ENCODE peak calls at places on chromosome 17, in four cellular contexts. S is WTC11, E is HepG2, M is K562. B is an unnamed sample.

GRCh38 chr17:81832608-81833159 is 407 bp downstream of the MCRIP1 start:
- DNase-seq in S (peak), E (no peak), M (peak), B (no peak)

GRCh38 chr17:40399185-40399584 is 18.5 kb downstream of the TOP2A start:
- DNase-seq in S (no peak), E (peak), M (peak), B (no peak)

GRCh38 chr17:65855245-65855644 is 293.8 kb upstream of the AXIN2 start:
- DNase-seq in S (no peak), E (no peak), M (no peak), B (no peak)

GRCh38 chr17:65750166-65750565 is 188.7 kb upstream of the AXIN2 start:
- DNase-seq in S (no peak), E (peak), M (no peak), B (no peak)

GRCh38 chr17:82858376-82859126 is 18.7 kb upstream of the ZNF750 start:
- DNase-seq in S (no peak), E (no peak), M (no peak), B (no peak)

GRCh38 chr17:45338996-45339535 is 22.2 kb upstream of the MAP3K14 start:
- DNase-seq in S (no peak), E (no peak), M (no peak), B (no peak)

GRCh38 chr17:43094129-43094834 is 30.9 kb downstream of the BRCA1 start:
- DNase-seq in S (no peak), E (no peak), M (no peak), B (no peak)

GRCh38 chr17:33436321-33436720 is 143.2 kb upstream of the ASIC2 start:
- DNase-seq in S (no peak), E (no peak), M (no peak), B (no peak)

GRCh38 chr17:28004344-28004743 is 38.1 kb upstream of the NLK start:
- DNase-seq in S (no peak), E (no peak), M (no peak), B (no peak)

GRCh38 chr17:65745241-65745640 is 183.8 kb upstream of the AXIN2 start:
- DNase-seq in S (no peak), E (no peak), M (no peak), B (no peak)

GRCh38 chr17:29567362-29568330 is 809 bp upstream of the ABHD15 start:
- DNase-seq in S (peak), E (peak), M (peak), B (no peak)

GRCh38 chr17:39688475-39688835 is 598 bp upstream of the PGAP3 start:
- DNase-seq in S (no peak), E (no peak), M (no peak), B (no peak)

GRCh38 chr17:64502021-64502420 is 4.1 kb downstream of the DDX5 start:
- DNase-seq in S (no peak), E (no peak), M (no peak), B (no peak)

GRCh38 chr17:76848670-76849069 is 19.5 kb upstream of the MGAT5B start:
- DNase-seq in S (no peak), E (no peak), M (no peak), B (no peak)

GRCh38 chr17:50364715-50365114 is 8.3 kb downstream of the MRPL27 start:
- DNase-seq in S (no peak), E (no peak), M (no peak), B (no peak)

GRCh38 chr17:49964539-49965521 is 4.2 kb upstream of the DLX4 start:
- DNase-seq in S (peak), E (no peak), M (no peak), B (no peak)

DNA sequence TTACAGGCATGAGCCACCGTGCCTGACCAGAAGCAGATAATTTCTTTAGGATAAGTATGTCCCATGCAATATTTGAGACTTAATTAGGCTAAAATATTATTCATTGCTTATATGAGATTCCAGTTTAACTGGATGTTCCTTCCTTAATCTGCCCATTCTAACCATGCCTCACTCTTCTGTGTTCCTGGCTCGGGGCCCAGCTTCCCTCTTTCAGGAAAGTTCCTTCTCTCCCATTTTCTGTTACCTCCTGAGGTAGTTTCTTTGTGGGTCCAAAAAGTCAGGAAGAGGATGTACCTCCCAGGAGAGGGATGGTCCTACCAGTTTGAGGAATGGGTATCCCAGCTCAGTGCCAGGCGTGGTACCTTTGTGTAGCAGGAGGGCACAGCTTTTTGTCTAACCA is 23.3 kb downstream of the UNK start:
- DNase-seq in S (no peak), E (no peak), M (no peak), B (no peak)
- TF ChIP-seq CREM in S (no peak), E (no peak), M (no peak), B (no peak)

GRCh38 chr17:60391419-60392041 is 403 bp downstream of the USP32 start:
- DNase-seq in S (peak), E (no peak), M (no peak), B (no peak)

GRCh38 chr17:60392042-60392844 is at the start of gene USP32:
- DNase-seq in S (peak), E (peak), M (peak), B (peak)

GRCh38 chr17:60390223-60390622 is 1.7 kb downstream of the USP32 start:
- DNase-seq in S (no peak), E (no peak), M (no peak), B (no peak)

GRCh38 chr17:60392845-60393702 is 1.1 kb upstream of the USP32 start:
- DNase-seq in S (no peak), E (peak), M (no peak), B (peak)

GRCh38 chr17:60390881-60391418 is 983 bp downstream of the USP32 start:
- DNase-seq in S (no peak), E (peak), M (no peak), B (no peak)
- TF ChIP-seq CREM in S (no peak), E (no peak), M (no peak), B (peak)

DNA sequence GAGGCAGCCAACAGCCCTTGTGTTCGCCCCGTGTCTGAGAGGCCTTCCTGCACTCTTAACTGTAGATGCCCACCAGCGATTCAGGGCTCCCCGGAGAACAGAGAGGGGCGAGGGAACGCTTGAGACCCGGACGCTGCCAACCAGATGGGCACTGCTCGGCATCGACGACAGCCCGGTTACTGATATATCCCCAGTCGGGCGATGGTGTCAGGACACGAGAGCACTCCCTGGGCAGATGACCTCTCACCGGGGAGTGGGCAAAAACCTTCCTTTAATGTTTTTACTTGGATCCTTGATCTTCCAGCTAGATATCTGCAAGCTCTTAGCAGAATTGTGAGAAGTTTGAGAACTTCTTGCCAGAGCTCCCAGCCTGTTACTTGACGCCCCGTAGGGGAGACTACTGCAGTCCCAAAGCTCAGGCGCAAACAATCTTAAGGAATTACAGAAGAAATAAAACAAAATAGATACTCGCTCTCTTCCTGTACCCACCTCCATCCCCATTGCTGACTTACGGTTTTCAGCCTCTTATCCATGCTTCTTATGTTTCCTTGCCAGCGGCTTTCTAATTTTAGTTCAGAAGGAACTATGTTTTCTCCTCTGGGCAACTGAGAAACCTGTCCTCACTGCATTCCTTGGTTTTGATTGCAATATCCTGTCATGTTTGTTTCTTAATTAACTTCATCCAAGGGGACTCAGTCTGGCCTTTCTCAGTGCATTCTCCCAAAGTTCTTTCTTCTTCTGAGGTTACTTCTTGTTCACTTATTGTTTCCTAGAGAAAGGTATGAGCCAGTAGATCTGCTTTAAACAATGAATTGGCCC is 845 bp downstream of the SP2 start:
- DNase-seq in S (no peak), E (no peak), M (no peak), B (no peak)
- TF ChIP-seq CREM in S (no peak), E (no peak), M (no peak), B (no peak)

GRCh38 chr17:6497496-6498221 is 53.4 kb downstream of the PIMREG start:
- DNase-seq in S (no peak), E (no peak), M (no peak), B (no peak)

GRCh38 chr17:6495450-6496115 is 51.3 kb downstream of the PIMREG start:
- DNase-seq in S (no peak), E (no peak), M (no peak), B (no peak)

GRCh38 chr17:6496636-6497441 is 52.6 kb downstream of the PIMREG start:
- DNase-seq in S (no peak), E (no peak), M (no peak), B (no peak)

GRCh38 chr17:6494239-6494941 is 50.1 kb downstream of the PIMREG start:
- DNase-seq in S (no peak), E (no peak), M (no peak), B (no peak)

DNA sequence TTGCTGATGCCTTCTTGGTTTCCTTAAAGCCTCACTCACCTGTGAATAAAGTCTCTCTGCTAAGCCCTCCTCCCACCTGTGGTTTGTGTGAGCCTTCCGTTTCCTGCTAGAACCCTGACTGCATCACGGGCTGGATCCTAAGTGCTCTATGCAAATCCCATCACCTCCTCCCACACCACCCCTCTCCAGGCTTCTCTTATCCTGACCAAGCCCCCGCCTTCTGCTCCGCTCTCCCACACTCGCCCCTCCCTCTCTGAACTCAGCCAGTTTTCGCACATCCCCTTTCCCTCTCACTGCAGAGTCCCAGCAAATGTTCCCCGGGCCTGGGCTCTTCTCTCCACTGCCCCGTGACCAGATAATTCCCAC is 51.8 kb downstream of the PIMREG start:
- DNase-seq in S (peak), E (no peak), M (no peak), B (no peak)
- TF ChIP-seq CREM in S (no peak), E (no peak), M (no peak), B (no peak)

DNA sequence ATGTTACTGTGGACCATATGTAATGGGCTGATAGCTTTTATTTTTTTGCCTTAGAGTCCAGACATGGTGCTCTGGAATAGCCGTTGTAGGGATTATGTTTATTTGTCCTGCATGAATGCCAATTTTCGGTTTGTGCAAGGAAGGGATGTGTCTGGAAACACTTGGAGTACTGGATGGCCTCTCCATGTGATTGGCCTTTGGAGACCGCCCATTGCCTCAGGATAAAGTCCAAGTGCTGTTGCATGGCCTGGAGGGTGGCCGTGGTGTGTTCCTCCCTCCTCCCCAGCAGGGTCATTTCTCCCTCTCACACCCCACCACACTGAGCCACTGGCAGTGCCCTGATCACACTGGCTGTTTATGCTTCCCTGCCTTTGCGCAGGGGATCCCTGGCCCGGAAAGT is 93.9 kb downstream of the MSI2 start:
- DNase-seq in S (no peak), E (no peak), M (no peak), B (no peak)
- TF ChIP-seq CREM in S (no peak), E (no peak), M (no peak), B (no peak)

GRCh38 chr17:73534575-73534940 is 109.7 kb downstream of the SDK2 start:
- DNase-seq in S (no peak), E (no peak), M (no peak), B (no peak)
- TF ChIP-seq CREM in S (no peak), E (no peak), M (no peak), B (no peak)

GRCh38 chr17:44134752-44135568 is 6.8 kb upstream of the HROB start:
- DNase-seq in S (no peak), E (no peak), M (no peak), B (no peak)
- TF ChIP-seq CREM in S (no peak), E (no peak), M (no peak), B (no peak)